ENCODE peak calls at places on chromosomes 11 and 22, in six cellular contexts. One of them, this sample, is unnamed.

GRCh38 chr11:104136861-104137260 is 27.1 kb downstream of the PDGFD start:
- DNase-seq in fibroblast of mammary gland: no peak
- DNase-seq in lower lobe of right lung: no peak
- DNase-seq in testis: no peak
- DNase-seq in lung: no peak
- DNase-seq in RWPE1: no peak
- DNase-seq in this sample: peak

GRCh38 chr22:40076702-40077645 is 82.2 kb downstream of the FAM83F start:
- DNase-seq in testis: no peak
- DNase-seq in lower lobe of right lung: no peak
- DNase-seq in fibroblast of mammary gland: peak
- DNase-seq in RWPE1: peak
- DNase-seq in lung: no peak
- DNase-seq in this sample: no peak

GRCh38 chr11:134261626-134262488 is 8.5 kb downstream of the ACAD8 start:
- DNase-seq in testis: peak
- DNase-seq in fibroblast of mammary gland: peak
- DNase-seq in RWPE1: peak
- DNase-seq in lower lobe of right lung: no peak
- DNase-seq in lung: no peak
- DNase-seq in this sample: peak

GRCh38 chr11:45655347-45655756 is 10.1 kb downstream of the CHST1 start:
- DNase-seq in RWPE1: peak
- DNase-seq in fibroblast of mammary gland: peak
- DNase-seq in lung: peak
- DNase-seq in testis: peak
- DNase-seq in lower lobe of right lung: peak
- DNase-seq in this sample: peak

GRCh38 chr11:64540426-64540825 is 50.6 kb upstream of the SLC22A12 start:
- DNase-seq in testis: no peak
- DNase-seq in lower lobe of right lung: peak
- DNase-seq in fibroblast of mammary gland: no peak
- DNase-seq in RWPE1: no peak
- DNase-seq in lung: no peak
- DNase-seq in this sample: no peak

GRCh38 chr11:15875934-15876333 is 480.4 kb downstream of the SOX6 start:
- DNase-seq in RWPE1: no peak
- DNase-seq in fibroblast of mammary gland: no peak
- DNase-seq in lower lobe of right lung: no peak
- DNase-seq in testis: no peak
- DNase-seq in lung: no peak
- DNase-seq in this sample: no peak

GRCh38 chr11:126723665-126724045 is 276.9 kb downstream of the KIRREL3 start:
- DNase-seq in lung: no peak
- DNase-seq in testis: no peak
- DNase-seq in RWPE1: no peak
- DNase-seq in fibroblast of mammary gland: peak
- DNase-seq in lower lobe of right lung: no peak
- DNase-seq in this sample: no peak

GRCh38 chr11:19722702-19723101 is 10.1 kb downstream of the NAV2 start:
- DNase-seq in lower lobe of right lung: no peak
- DNase-seq in lung: no peak
- DNase-seq in testis: no peak
- DNase-seq in fibroblast of mammary gland: no peak
- DNase-seq in RWPE1: no peak
- DNase-seq in this sample: no peak

GRCh38 chr11:17633279-17633986 is 85.9 kb upstream of the MYOD1 start:
- DNase-seq in lower lobe of right lung: no peak
- DNase-seq in RWPE1: no peak
- DNase-seq in fibroblast of mammary gland: no peak
- DNase-seq in lung: no peak
- DNase-seq in testis: no peak
- DNase-seq in this sample: no peak

GRCh38 chr11:119258180-119258579 is 52.0 kb downstream of the CBL start:
- DNase-seq in fibroblast of mammary gland: no peak
- DNase-seq in lower lobe of right lung: no peak
- DNase-seq in lung: no peak
- DNase-seq in testis: no peak
- DNase-seq in RWPE1: no peak
- DNase-seq in this sample: no peak

GRCh38 chr11:73271936-73272679 is at the start of gene P2RY6:
- DNase-seq in RWPE1: peak
- DNase-seq in lower lobe of right lung: peak
- DNase-seq in lung: no peak
- DNase-seq in testis: no peak
- DNase-seq in fibroblast of mammary gland: peak
- DNase-seq in this sample: peak

GRCh38 chr22:29031236-29031982 is 30.2 kb downstream of the C22orf31 start:
- DNase-seq in fibroblast of mammary gland: peak
- DNase-seq in testis: peak
- DNase-seq in lung: peak
- DNase-seq in lower lobe of right lung: peak
- DNase-seq in RWPE1: peak
- DNase-seq in this sample: peak

GRCh38 chr11:76802621-76803020 is 19.5 kb downstream of the TSKU start:
- DNase-seq in RWPE1: no peak
- DNase-seq in testis: no peak
- DNase-seq in lung: peak
- DNase-seq in fibroblast of mammary gland: no peak
- DNase-seq in lower lobe of right lung: no peak
- DNase-seq in this sample: no peak

GRCh38 chr11:80365315-80365714 is 924.5 kb upstream of the TENM4 start:
- DNase-seq in RWPE1: no peak
- DNase-seq in lung: no peak
- DNase-seq in lower lobe of right lung: no peak
- DNase-seq in testis: no peak
- DNase-seq in fibroblast of mammary gland: no peak
- DNase-seq in this sample: no peak

GRCh38 chr11:72745925-72746550 is 6.2 kb downstream of the ARAP1 start:
- DNase-seq in fibroblast of mammary gland: no peak
- DNase-seq in lower lobe of right lung: no peak
- DNase-seq in RWPE1: no peak
- DNase-seq in testis: no peak
- DNase-seq in lung: no peak
- DNase-seq in this sample: no peak

GRCh38 chr22:44277404-44278135 is 35.2 kb downstream of the SHISAL1 start:
- DNase-seq in lower lobe of right lung: peak
- DNase-seq in testis: no peak
- DNase-seq in RWPE1: no peak
- DNase-seq in fibroblast of mammary gland: no peak
- DNase-seq in lung: no peak
- DNase-seq in this sample: no peak

GRCh38 chr11:19493446-19493845 is 219.2 kb upstream of the NAV2 start:
- DNase-seq in fibroblast of mammary gland: no peak
- DNase-seq in RWPE1: no peak
- DNase-seq in lower lobe of right lung: no peak
- DNase-seq in lung: no peak
- DNase-seq in testis: no peak
- DNase-seq in this sample: no peak

GRCh38 chr11:69152748-69153446 is 2.8 kb upstream of the SMIM38 start:
- DNase-seq in testis: no peak
- DNase-seq in lung: no peak
- DNase-seq in RWPE1: no peak
- DNase-seq in fibroblast of mammary gland: no peak
- DNase-seq in lower lobe of right lung: no peak
- DNase-seq in this sample: no peak

GRCh38 chr11:86515297-86516094 is 140.8 kb downstream of the CCDC81 start:
- DNase-seq in RWPE1: peak
- DNase-seq in testis: no peak
- DNase-seq in lower lobe of right lung: no peak
- DNase-seq in lung: no peak
- DNase-seq in fibroblast of mammary gland: peak
- DNase-seq in this sample: peak

GRCh38 chr22:46561435-46561905 is 24.1 kb upstream of the CELSR1 start:
- DNase-seq in lung: no peak
- DNase-seq in lower lobe of right lung: peak
- DNase-seq in fibroblast of mammary gland: peak
- DNase-seq in RWPE1: no peak
- DNase-seq in testis: peak
- DNase-seq in this sample: no peak

GRCh38 chr11:122207505-122207904 is 91.5 kb upstream of the BLID start:
- DNase-seq in fibroblast of mammary gland: peak
- DNase-seq in testis: peak
- DNase-seq in lung: no peak
- DNase-seq in lower lobe of right lung: no peak
- DNase-seq in RWPE1: no peak
- DNase-seq in this sample: peak

GRCh38 chr11:91173701-91174100 is 950.9 kb upstream of the CHORDC1 start:
- DNase-seq in fibroblast of mammary gland: peak
- DNase-seq in lung: no peak
- DNase-seq in lower lobe of right lung: no peak
- DNase-seq in RWPE1: no peak
- DNase-seq in testis: no peak
- DNase-seq in this sample: peak

GRCh38 chr22:20903093-20903492 is 14.1 kb upstream of the CRKL start:
- DNase-seq in RWPE1: no peak
- DNase-seq in lung: no peak
- DNase-seq in fibroblast of mammary gland: no peak
- DNase-seq in testis: no peak
- DNase-seq in lower lobe of right lung: no peak
- DNase-seq in this sample: no peak

GRCh38 chr22:27438271-27438980 is 363.1 kb downstream of the MN1 start:
- DNase-seq in lung: no peak
- DNase-seq in fibroblast of mammary gland: no peak
- DNase-seq in lower lobe of right lung: no peak
- DNase-seq in RWPE1: no peak
- DNase-seq in testis: peak
- DNase-seq in this sample: no peak
- TF ChIP-seq CTCF in lung: no peak
- TF ChIP-seq CTCF in fibroblast of mammary gland: no peak
- TF ChIP-seq CTCF in lower lobe of right lung: no peak
- TF ChIP-seq CTCF in RWPE1: no peak
- TF ChIP-seq CTCF in testis: no peak
- TF ChIP-seq CTCF in this sample: no peak

GRCh38 chr11:62880803-62881578 is at the start of gene SLC3A2:
- DNase-seq in lower lobe of right lung: peak
- DNase-seq in lung: peak
- DNase-seq in RWPE1: peak
- DNase-seq in testis: peak
- DNase-seq in fibroblast of mammary gland: peak
- DNase-seq in this sample: peak

GRCh38 chr11:62880231-62880802 is 379 bp upstream of the SLC3A2 start:
- DNase-seq in lower lobe of right lung: peak
- DNase-seq in RWPE1: peak
- DNase-seq in lung: peak
- DNase-seq in testis: peak
- DNase-seq in fibroblast of mammary gland: peak
- DNase-seq in this sample: peak

GRCh38 chr11:62882428-62882742 is 1.7 kb downstream of the SLC3A2 start:
- DNase-seq in lung: no peak
- DNase-seq in RWPE1: no peak
- DNase-seq in fibroblast of mammary gland: no peak
- DNase-seq in testis: no peak
- DNase-seq in lower lobe of right lung: no peak
- DNase-seq in this sample: no peak

GRCh38 chr11:62882811-62883496 is 2.3 kb downstream of the SLC3A2 start:
- DNase-seq in lung: no peak
- DNase-seq in RWPE1: no peak
- DNase-seq in fibroblast of mammary gland: no peak
- DNase-seq in lower lobe of right lung: no peak
- DNase-seq in testis: no peak
- DNase-seq in this sample: no peak

GRCh38 chr11:62881579-62882427 is 1.1 kb downstream of the SLC3A2 start:
- DNase-seq in testis: peak
- DNase-seq in lung: peak
- DNase-seq in lower lobe of right lung: peak
- DNase-seq in fibroblast of mammary gland: peak
- DNase-seq in RWPE1: peak
- DNase-seq in this sample: peak
- TF ChIP-seq CTCF in testis: no peak
- TF ChIP-seq CTCF in lung: no peak
- TF ChIP-seq CTCF in lower lobe of right lung: no peak
- TF ChIP-seq CTCF in fibroblast of mammary gland: no peak
- TF ChIP-seq CTCF in RWPE1: peak
- TF ChIP-seq CTCF in this sample: no peak

DNA sequence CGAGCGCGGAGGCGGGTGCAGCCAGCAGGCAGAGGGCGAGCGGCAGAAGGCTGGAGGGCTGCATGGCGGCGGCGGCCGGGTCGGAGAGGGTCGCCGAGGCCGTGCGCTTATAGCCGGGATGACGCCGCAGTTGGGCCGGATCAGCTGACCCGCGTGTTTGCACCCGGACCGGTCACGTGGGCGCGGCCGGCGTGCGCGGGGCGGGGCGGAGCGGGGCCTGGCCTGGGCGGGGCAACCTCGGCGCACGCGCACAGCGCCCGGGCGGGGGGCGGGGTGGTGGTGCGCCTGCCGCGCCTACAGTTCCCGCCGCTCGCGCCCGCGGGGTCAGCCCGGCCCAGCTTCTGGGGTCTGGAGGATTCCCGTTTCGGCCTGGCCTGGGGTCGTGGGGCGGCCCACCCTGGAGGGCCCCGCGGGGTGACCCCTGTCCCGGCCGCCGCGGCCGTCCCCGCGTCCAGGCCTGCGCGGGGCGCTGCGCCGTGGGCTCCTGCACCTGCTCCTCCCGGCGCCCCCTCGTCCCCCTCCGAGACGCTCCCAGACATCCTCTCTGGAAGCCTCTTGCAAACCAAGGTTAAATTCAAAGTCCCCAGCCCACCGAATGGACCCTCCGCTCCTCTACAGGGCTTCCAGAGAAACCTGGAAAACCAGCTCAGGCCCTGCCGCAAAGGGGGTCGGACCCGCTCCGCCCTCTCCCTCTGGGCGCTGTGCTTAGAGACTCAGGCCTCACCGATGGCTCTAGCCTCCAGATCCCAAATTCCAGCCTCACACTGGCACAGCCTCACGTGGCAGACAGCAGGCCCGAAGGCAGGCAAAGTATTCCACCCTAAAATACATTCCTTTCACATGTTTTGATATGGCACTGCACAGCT is at the start of gene CTSD:
- DNase-seq in fibroblast of mammary gland: peak
- DNase-seq in lung: peak
- DNase-seq in lower lobe of right lung: peak
- DNase-seq in testis: peak
- DNase-seq in RWPE1: peak
- DNase-seq in this sample: peak
- TF ChIP-seq CTCF in fibroblast of mammary gland: no peak
- TF ChIP-seq CTCF in lung: no peak
- TF ChIP-seq CTCF in lower lobe of right lung: no peak
- TF ChIP-seq CTCF in testis: no peak
- TF ChIP-seq CTCF in RWPE1: no peak
- TF ChIP-seq CTCF in this sample: no peak

DNA sequence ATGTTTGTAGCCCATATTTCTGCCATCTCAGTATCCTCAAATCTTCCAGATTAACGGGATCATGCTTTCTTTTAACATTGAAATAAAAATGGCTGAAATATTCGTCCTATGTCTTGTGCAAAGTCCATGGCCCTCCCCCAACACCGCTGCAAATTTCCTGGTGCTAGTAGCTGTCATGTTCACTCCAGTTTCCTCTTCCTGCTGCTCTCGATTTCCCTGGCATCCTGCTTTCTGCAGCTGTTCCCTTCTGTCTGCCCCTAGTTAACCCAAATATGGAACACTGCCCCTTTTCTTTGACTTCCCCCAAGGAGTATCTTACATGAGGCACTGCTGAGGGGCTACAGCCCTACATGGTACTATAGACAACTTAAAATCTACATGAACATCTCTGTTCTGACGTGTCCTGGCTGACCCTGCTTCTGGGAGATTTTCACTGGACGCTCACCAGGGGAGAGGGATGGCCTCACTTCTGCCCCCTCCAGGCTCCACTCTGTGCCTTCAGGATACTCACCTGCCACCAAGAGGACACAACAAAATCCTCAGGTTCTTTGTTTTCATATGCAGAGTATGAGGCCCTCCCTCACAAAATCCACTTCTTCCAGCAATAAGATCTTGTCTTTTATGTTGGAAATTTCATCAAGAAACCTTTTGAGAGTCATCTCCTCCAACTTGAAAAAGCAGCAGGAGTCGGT is 29.4 kb upstream of the SCUBE2 start:
- DNase-seq in fibroblast of mammary gland: no peak
- DNase-seq in lung: no peak
- DNase-seq in RWPE1: no peak
- DNase-seq in lower lobe of right lung: no peak
- DNase-seq in testis: no peak
- DNase-seq in this sample: no peak
- TF ChIP-seq CTCF in fibroblast of mammary gland: peak
- TF ChIP-seq CTCF in lung: no peak
- TF ChIP-seq CTCF in RWPE1: no peak
- TF ChIP-seq CTCF in lower lobe of right lung: peak
- TF ChIP-seq CTCF in testis: no peak
- TF ChIP-seq CTCF in this sample: peak

This sample was measured in fibroblast of pulmonary artery.